ENCODE peak calls at places on chromosomes 4 and X, in nine cellular contexts. One of them, this sample, is unnamed.

GRCh38 chrX:134622813-134623185 is 35.5 kb downstream of the PLAC1 start:
- DNase-seq in astrocyte of the spinal cord: peak
- DNase-seq in activated gamma-delta T cell treated with Interleukin-2 at 50 U/mL for 16 hours: no peak
- DNase-seq in aorta: no peak
- DNase-seq in non-pigmented ciliary epithelial cell: no peak
- DNase-seq in T-helper 2 cell: no peak
- DNase-seq in GM20000: no peak
- DNase-seq in NCI-H146: no peak
- DNase-seq in HT1080: peak
- DNase-seq in this sample: no peak

GRCh38 chrX:108584617-108585211 is 145.1 kb downstream of the COL4A5 start:
- DNase-seq in T-helper 2 cell: no peak
- DNase-seq in astrocyte of the spinal cord: no peak
- DNase-seq in activated gamma-delta T cell treated with Interleukin-2 at 50 U/mL for 16 hours: no peak
- DNase-seq in non-pigmented ciliary epithelial cell: no peak
- DNase-seq in GM20000: no peak
- DNase-seq in HT1080: peak
- DNase-seq in aorta: no peak
- DNase-seq in NCI-H146: no peak
- DNase-seq in this sample: peak

GRCh38 chr4:121817701-121818100 is 6.0 kb downstream of the CCNA2 start:
- DNase-seq in non-pigmented ciliary epithelial cell: no peak
- DNase-seq in aorta: no peak
- DNase-seq in astrocyte of the spinal cord: no peak
- DNase-seq in T-helper 2 cell: no peak
- DNase-seq in HT1080: no peak
- DNase-seq in activated gamma-delta T cell treated with Interleukin-2 at 50 U/mL for 16 hours: no peak
- DNase-seq in NCI-H146: no peak
- DNase-seq in GM20000: no peak
- DNase-seq in this sample: no peak

GRCh38 chrX:29940750-29941149 is 274.6 kb upstream of the MAGEB2 start:
- DNase-seq in T-helper 2 cell: no peak
- DNase-seq in GM20000: no peak
- DNase-seq in HT1080: no peak
- DNase-seq in non-pigmented ciliary epithelial cell: no peak
- DNase-seq in NCI-H146: no peak
- DNase-seq in astrocyte of the spinal cord: no peak
- DNase-seq in aorta: no peak
- DNase-seq in activated gamma-delta T cell treated with Interleukin-2 at 50 U/mL for 16 hours: no peak
- DNase-seq in this sample: no peak

GRCh38 chrX:31993635-31994034 is 921.8 kb upstream of the FTHL17 start:
- DNase-seq in GM20000: no peak
- DNase-seq in aorta: no peak
- DNase-seq in HT1080: no peak
- DNase-seq in activated gamma-delta T cell treated with Interleukin-2 at 50 U/mL for 16 hours: no peak
- DNase-seq in non-pigmented ciliary epithelial cell: no peak
- DNase-seq in T-helper 2 cell: no peak
- DNase-seq in NCI-H146: no peak
- DNase-seq in astrocyte of the spinal cord: no peak
- DNase-seq in this sample: no peak

GRCh38 chr4:139685180-139685579 is 19.6 kb downstream of the MGST2 start:
- DNase-seq in HT1080: no peak
- DNase-seq in non-pigmented ciliary epithelial cell: no peak
- DNase-seq in T-helper 2 cell: no peak
- DNase-seq in aorta: no peak
- DNase-seq in activated gamma-delta T cell treated with Interleukin-2 at 50 U/mL for 16 hours: no peak
- DNase-seq in astrocyte of the spinal cord: no peak
- DNase-seq in NCI-H146: no peak
- DNase-seq in GM20000: no peak
- DNase-seq in this sample: no peak

GRCh38 chr4:53531695-53532224 is 59.5 kb downstream of the LNX1 start:
- DNase-seq in astrocyte of the spinal cord: no peak
- DNase-seq in GM20000: no peak
- DNase-seq in aorta: no peak
- DNase-seq in non-pigmented ciliary epithelial cell: no peak
- DNase-seq in activated gamma-delta T cell treated with Interleukin-2 at 50 U/mL for 16 hours: no peak
- DNase-seq in HT1080: no peak
- DNase-seq in NCI-H146: no peak
- DNase-seq in T-helper 2 cell: no peak
- DNase-seq in this sample: no peak

GRCh38 chr4:128388352-128388630 is 100.7 kb upstream of the PGRMC2 start:
- DNase-seq in non-pigmented ciliary epithelial cell: no peak
- DNase-seq in aorta: no peak
- DNase-seq in HT1080: no peak
- DNase-seq in NCI-H146: no peak
- DNase-seq in astrocyte of the spinal cord: no peak
- DNase-seq in activated gamma-delta T cell treated with Interleukin-2 at 50 U/mL for 16 hours: no peak
- DNase-seq in GM20000: no peak
- DNase-seq in T-helper 2 cell: no peak
- DNase-seq in this sample: no peak

GRCh38 chr4:93384897-93385296 is 443.7 kb upstream of the ATOH1 start:
- DNase-seq in non-pigmented ciliary epithelial cell: peak
- DNase-seq in T-helper 2 cell: no peak
- DNase-seq in aorta: no peak
- DNase-seq in astrocyte of the spinal cord: peak
- DNase-seq in activated gamma-delta T cell treated with Interleukin-2 at 50 U/mL for 16 hours: no peak
- DNase-seq in GM20000: no peak
- DNase-seq in HT1080: peak
- DNase-seq in NCI-H146: no peak
- DNase-seq in this sample: no peak

This sample was measured in GM13977.